ENCODE peak calls at places on chromosomes 4 and X, in eight cellular contexts. H is AG20443; G is stimulated activated CD4-positive, alpha-beta T cell treated with anti-CD3 and anti-CD28 coated beads, Interleukin-4, amount 100 ng/mL, for 48 hours; W is HCEC 1CT; F is left cardiac atrium; B is C1 segment of cervical spinal cord; J is stomach; N is activated CD8-positive, alpha-beta memory T cell treated with anti-CD3 and anti-CD28 coated beads for 48 hours. R is an unnamed sample.

GRCh38 chr4:47852121-47852520 is 14.3 kb upstream of the CORIN start:
- DNase-seq in W (peak; percentile 81), J (no peak), G (no peak), H (no peak), F (no peak), N (no peak), B (no peak), R (peak; percentile 94)

GRCh38 chr4:156291317-156291716 is 337.7 kb upstream of the CTSO start:
- DNase-seq in J (no peak), B (no peak), N (no peak), F (no peak), G (no peak), W (peak; percentile 43), H (peak; percentile 20), R (no peak)

GRCh38 chr4:24630937-24631336 is 46.6 kb upstream of the DHX15 start:
- DNase-seq in J (no peak), W (no peak), F (no peak), B (no peak), N (no peak), H (no peak), G (no peak), R (no peak)

GRCh38 chrX:103586314-103586646 is 965 bp downstream of the TCEAL4 start:
- DNase-seq in N (no peak), B (no peak), G (no peak), W (no peak), J (peak; percentile 29), F (no peak), H (peak; percentile 11), R (no peak)

GRCh38 chr4:90543419-90544170 is 416.4 kb downstream of the CCSER1 start:
- DNase-seq in N (no peak), W (no peak), J (no peak), H (no peak), F (no peak), G (no peak), B (no peak), R (no peak)

GRCh38 chrX:69556094-69557011 is 52.2 kb downstream of the NALF2 start:
- DNase-seq in F (no peak), B (no peak), N (no peak), J (no peak), W (no peak), G (no peak), H (no peak), R (no peak)

GRCh38 chr4:85829276-85830051 is 354.5 kb downstream of the ARHGAP24 start:
- DNase-seq in W (no peak), B (no peak), H (no peak), J (no peak), G (no peak), N (no peak), F (no peak), R (no peak)

GRCh38 chrX:111823068-111823467 is 52.9 kb upstream of the TRPC5OS start:
- DNase-seq in G (no peak), H (peak; percentile 46), W (no peak), F (no peak), J (no peak), N (no peak), B (no peak), R (no peak)

GRCh38 chr4:1081689-1082040 is 31.7 kb downstream of the RNF212 start:
- DNase-seq in J (no peak), B (no peak), W (peak; percentile 35), G (no peak), N (no peak), H (no peak), F (no peak), R (no peak)

GRCh38 chr4:185585211-185585610 is 49.9 kb upstream of the PDLIM3 start:
- DNase-seq in G (no peak), F (no peak), W (no peak), N (no peak), J (no peak), B (no peak), H (no peak), R (no peak)

GRCh38 chr4:7365472-7366179 is 69.1 kb downstream of the PSAPL1 start:
- DNase-seq in F (no peak), B (peak; percentile 57), W (no peak), J (no peak), H (no peak), G (no peak), N (no peak), R (peak; percentile 51)

GRCh38 chr4:115356176-115356575 is 242.8 kb upstream of the NDST4 start:
- DNase-seq in G (no peak), W (no peak), N (no peak), B (no peak), H (no peak), J (no peak), F (no peak), R (no peak)

GRCh38 chrX:74445099-74445498 is 23.8 kb downstream of the SLC16A2 start:
- DNase-seq in H (no peak), G (no peak), B (no peak), F (no peak), N (no peak), J (no peak), W (no peak), R (no peak)

GRCh38 chr4:19945501-19945900 is 306.2 kb upstream of the SLIT2 start:
- DNase-seq in W (peak; percentile 60), J (no peak), B (no peak), H (no peak), N (no peak), G (no peak), F (no peak), R (no peak)

GRCh38 chr4:5851637-5852036 is 41.2 kb downstream of the CRMP1 start:
- DNase-seq in N (no peak), F (no peak), J (no peak), H (no peak), G (no peak), W (no peak), B (no peak), R (no peak)

GRCh38 chrX:24085133-24085532 is 30.4 kb downstream of the EIF2S3 start:
- DNase-seq in J (no peak), G (no peak), N (no peak), W (no peak), B (no peak), F (no peak), H (no peak), R (no peak)

GRCh38 chr4:3310301-3311094 is 17.7 kb downstream of the RGS12 start:
- DNase-seq in N (no peak), F (no peak), H (no peak), B (no peak), J (peak; percentile 24), W (no peak), G (no peak), R (no peak)

GRCh38 chr4:124199755-124200154 is 512.8 kb downstream of the ANKRD50 start:
- DNase-seq in H (no peak), J (no peak), N (no peak), G (no peak), B (no peak), W (peak; percentile 49), F (no peak), R (no peak)

GRCh38 chr4:34720563-34720962 is 1523.8 kb downstream of the ARAP2 start:
- DNase-seq in N (no peak), J (no peak), B (no peak), G (no peak), W (peak; percentile 5), H (peak; percentile 9), F (no peak), R (peak; percentile 11)

GRCh38 chrX:153882086-153882498 is 3.9 kb downstream of the L1CAM start:
- DNase-seq in B (no peak), G (no peak), N (no peak), F (no peak), W (peak; percentile 9), J (no peak), H (no peak), R (no peak)

GRCh38 chrX:38627683-38628082 is 66.3 kb downstream of the TSPAN7 start:
- DNase-seq in J (no peak), W (peak; percentile 2), N (no peak), F (no peak), B (no peak), G (no peak), H (no peak), R (peak; percentile 19)

GRCh38 chr4:2484993-2485392 is 16.1 kb downstream of the RNF4 start:
- DNase-seq in N (peak; percentile 20), F (peak; percentile 82), H (peak; percentile 82), G (peak; percentile 41), B (peak; percentile 35), J (peak; percentile 85), W (no peak), R (peak; percentile 63)

GRCh38 chr4:123304151-123305021 is 92.2 kb upstream of the SPRY1 start:
- DNase-seq in H (no peak), B (no peak), W (no peak), J (no peak), G (no peak), N (no peak), F (no peak), R (no peak)

GRCh38 chr4:47326067-47326466 is 137.4 kb downstream of the COMMD8 start:
- DNase-seq in N (no peak), H (no peak), F (no peak), J (no peak), B (no peak), W (no peak), G (no peak), R (no peak)

GRCh38 chr4:11805837-11806236 is 377.1 kb upstream of the HS3ST1 start:
- DNase-seq in J (no peak), B (no peak), W (peak; percentile 10), H (no peak), N (no peak), G (no peak), F (no peak), R (peak; percentile 37)

GRCh38 chr4:824461-825062 is 1.4 kb downstream of the CPLX1 start:
- DNase-seq in G (no peak), J (no peak), N (no peak), W (no peak), B (no peak), F (no peak), H (no peak), R (no peak)

GRCh38 chrX:13647709-13648212 is 5.2 kb upstream of the TCEANC start:
- DNase-seq in J (peak; percentile 64), B (no peak), F (peak; percentile 75), G (peak; percentile 41), W (no peak), N (peak; percentile 12), H (no peak), R (no peak)

R was measured in LNCaP clone FGC.